ENCODE peak calls at places on chromosomes 13 and 19, in four cellular contexts. N is IMR-90, U is H9, L is H1. M is an unnamed sample.

GRCh38 chr13:81487151-81487550 is 1146.2 kb upstream of the SPRY2 start:
- DNase-seq in L (peak), U (peak), N (no peak), M (peak)

GRCh38 chr13:30247406-30247805 is 59.9 kb downstream of the KATNAL1 start:
- DNase-seq in N (no peak), L (no peak), U (no peak), M (no peak)

GRCh38 chr19:17678836-17679235 is 9.3 kb downstream of the UNC13A start:
- DNase-seq in L (no peak), N (no peak), U (no peak), M (no peak)

GRCh38 chr13:30119476-30119875 is 187.9 kb downstream of the KATNAL1 start:
- DNase-seq in U (no peak), N (peak), L (no peak), M (no peak)

GRCh38 chr13:74450525-74450845 is 316.3 kb upstream of the KLF12 start:
- DNase-seq in N (no peak), L (no peak), U (no peak), M (no peak)

GRCh38 chr13:98300956-98301641 is 124.0 kb upstream of the RNF113B start:
- DNase-seq in N (peak), U (no peak), L (no peak), M (no peak)

GRCh38 chr13:96621634-96622033 is 372.6 kb downstream of the OXGR1 start:
- DNase-seq in N (no peak), L (no peak), U (no peak), M (no peak)

GRCh38 chr19:49555600-49556411 is 24.6 kb downstream of the NOSIP start:
- DNase-seq in N (no peak), L (peak), U (peak), M (peak)

GRCh38 chr13:47545630-47546029 is 455.4 kb downstream of the SUCLA2 start:
- DNase-seq in L (no peak), N (no peak), U (no peak), M (no peak)

GRCh38 chr13:42788601-42789000 is 7.2 kb downstream of the FAM216B start:
- DNase-seq in L (no peak), U (no peak), N (no peak), M (no peak)

GRCh38 chr19:3969435-3970312 is 1.2 kb downstream of the DAPK3 start:
- DNase-seq in U (peak), L (no peak), N (peak), M (peak)

GRCh38 chr13:106506286-106506685 is 29.2 kb downstream of the EFNB2 start:
- DNase-seq in U (no peak), N (no peak), L (no peak), M (no peak)

GRCh38 chr13:34207334-34207733 is 389.4 kb downstream of the RFC3 start:
- DNase-seq in N (peak), U (no peak), L (no peak), M (peak)

GRCh38 chr13:40776681-40777165 is 5.7 kb upstream of the MRPS31 start:
- DNase-seq in L (no peak), U (no peak), N (peak), M (no peak)

GRCh38 chr19:38735257-38735686 is 9.0 kb downstream of the CAPN12 start:
- DNase-seq in L (no peak), N (no peak), U (peak), M (peak)

GRCh38 chr19:28941833-28942232 is 271.1 kb downstream of the UQCRFS1 start:
- DNase-seq in N (no peak), L (no peak), U (no peak), M (no peak)

GRCh38 chr13:45769072-45769471 is 67.0 kb downstream of the CBY2 start:
- DNase-seq in N (no peak), U (no peak), L (no peak), M (peak)

GRCh38 chr13:21071894-21072293 is 10.5 kb upstream of the LATS2 start:
- DNase-seq in U (no peak), N (no peak), L (no peak), M (no peak)

GRCh38 chr13:62510906-62511655 is 1095.4 kb upstream of the PCDH20 start:
- DNase-seq in N (no peak), L (peak), U (no peak), M (peak)

GRCh38 chr13:90455861-90456260 is 891.6 kb upstream of the MIR17HG start:
- DNase-seq in N (no peak), L (no peak), U (no peak), M (no peak)

GRCh38 chr19:17931532-17932191 is 1.2 kb upstream of the CCDC124 start:
- DNase-seq in N (no peak), U (peak), L (peak), M (peak)

GRCh38 chr13:46473806-46474205 is 79.2 kb upstream of the LRCH1 start:
- DNase-seq in L (no peak), U (no peak), N (no peak), M (peak)

GRCh38 chr19:18349524-18350128 is 9.2 kb downstream of the PGPEP1 start:
- DNase-seq in U (no peak), L (no peak), N (peak), M (peak)

GRCh38 chr19:29666634-29667389 is 1.6 kb downstream of the PLEKHF1 start:
- DNase-seq in U (peak), L (no peak), N (peak), M (peak)

GRCh38 chr19:39253374-39254149 is 4.9 kb upstream of the IFNL4 start:
- DNase-seq in N (no peak), U (no peak), L (no peak), M (no peak)

GRCh38 chr19:39111593-39112199 is 13.9 kb upstream of the PAK4 start:
- DNase-seq in L (no peak), N (no peak), U (no peak), M (no peak)

GRCh38 chr13:110280231-110280813 is 26.6 kb downstream of the COL4A1 start:
- DNase-seq in U (no peak), N (no peak), L (no peak), M (no peak)

GRCh38 chr19:28324275-28325060 is 888.5 kb downstream of the UQCRFS1 start:
- DNase-seq in N (no peak), L (no peak), U (no peak), M (peak)

GRCh38 chr13:98142427-98143156 is at the start of gene FARP1:
- DNase-seq in N (peak), L (no peak), U (peak), M (peak)

GRCh38 chr13:47175172-47175806 is 278.4 kb upstream of the HTR2A start:
- DNase-seq in U (no peak), L (no peak), N (peak), M (no peak)

GRCh38 chr13:34006011-34006410 is 188.1 kb downstream of the RFC3 start:
- DNase-seq in L (no peak), U (no peak), N (no peak), M (no peak)

GRCh38 chr13:30319703-30320102 is 12.4 kb upstream of the KATNAL1 start:
- DNase-seq in U (no peak), L (no peak), N (no peak), M (no peak)

GRCh38 chr19:35209646-35210045 is 18.9 kb downstream of the FAM187B start:
- DNase-seq in L (no peak), U (no peak), N (no peak), M (no peak)

GRCh38 chr13:50208826-50209335 is 193.6 kb downstream of the KCNRG start:
- DNase-seq in N (peak), L (peak), U (peak), M (peak)

GRCh38 chr13:106173346-106173745 is 362.1 kb downstream of the EFNB2 start:
- DNase-seq in L (no peak), U (no peak), N (no peak), M (no peak)

GRCh38 chr19:531009-531752 is 379 bp upstream of the CDC34 start:
- DNase-seq in L (no peak), U (peak), N (peak), M (peak)
- H3K23ac ChIP-seq in L (no peak), U (no peak), N (no peak), M (no peak)

GRCh38 chr13:113442354-113442984 is 10.8 kb downstream of the ADPRHL1 start:
- DNase-seq in U (no peak), L (no peak), N (no peak), M (no peak)
- H4K5ac ChIP-seq in U (no peak), L (no peak), N (no peak), M (no peak)

DNA sequence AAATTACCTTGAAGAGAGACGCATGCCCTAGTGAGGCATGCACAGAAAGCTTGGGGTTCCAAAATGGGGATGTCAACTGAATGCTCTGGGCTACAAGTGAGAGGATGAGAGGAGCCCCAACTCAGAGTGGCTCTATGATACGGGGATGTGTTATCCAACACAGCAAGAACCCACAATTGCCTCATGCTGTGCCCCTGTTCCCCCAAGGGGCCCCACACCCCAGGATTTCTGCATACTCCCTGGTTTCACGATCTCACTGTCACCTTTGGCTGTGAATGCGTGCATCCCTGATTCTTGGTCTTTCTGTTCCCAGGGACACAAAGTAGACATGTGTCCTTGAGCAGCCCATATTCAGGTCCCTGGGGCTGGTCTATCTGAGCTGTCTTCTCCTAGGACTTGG is 29.3 kb downstream of the WDR88 start:
- DNase-seq in N (no peak), U (no peak), L (no peak), M (no peak)
- H3K4me2 ChIP-seq in N (no peak), U (no peak), L (no peak), M (no peak)

GRCh38 chr19:2329162-2329505 is 650 bp downstream of the SPPL2B start:
- DNase-seq in N (no peak), L (no peak), U (no peak), M (no peak)

GRCh38 chr19:2330255-2330631 is 1.8 kb downstream of the SPPL2B start:
- DNase-seq in L (no peak), U (no peak), N (no peak), M (no peak)

GRCh38 chr19:2329528-2329927 is 1.0 kb downstream of the SPPL2B start:
- DNase-seq in L (no peak), U (no peak), N (no peak), M (no peak)

GRCh38 chr19:2327773-2328400 is 499 bp downstream of the LSM7 start:
- DNase-seq in N (peak), L (peak), U (peak), M (peak)

GRCh38 chr19:2328401-2329161 is at the start of the genes LSM7 and SPPL2B:
- DNase-seq in N (peak), L (no peak), U (peak), M (peak)
- H3K23ac ChIP-seq in N (peak), L (no peak), U (no peak), M (peak)

GRCh38 chr19:44782729-44783128 is 5.0 kb downstream of the CBLC start:
- DNase-seq in U (no peak), N (no peak), L (no peak), M (peak)
- H4K5ac ChIP-seq in U (no peak), N (no peak), L (no peak), M (no peak)

GRCh38 chr19:13008926-13009787 is 13.9 kb downstream of the NFIX start:
- DNase-seq in N (no peak), U (no peak), L (no peak), M (peak)

GRCh38 chr19:13010992-13011652 is 15.8 kb downstream of the NFIX start:
- DNase-seq in U (no peak), N (no peak), L (no peak), M (no peak)

GRCh38 chr19:13011653-13012389 is 16.5 kb downstream of the NFIX start:
- DNase-seq in U (peak), L (no peak), N (no peak), M (peak)

GRCh38 chr19:13012390-13012689 is 17.1 kb downstream of the NFIX start:
- DNase-seq in N (no peak), L (no peak), U (no peak), M (no peak)

GRCh38 chr19:13010038-13010991 is 15.0 kb downstream of the NFIX start:
- DNase-seq in N (no peak), L (no peak), U (peak), M (no peak)
- H3K4me2 ChIP-seq in N (no peak), L (peak), U (peak), M (no peak)